ENCODE peak calls at places on chromosomes 13 and 19, in seven cellular contexts. S is CD4-positive, alpha-beta T cell; E is left ventricle myocardium inferior; L is effector CD4-positive, alpha-beta T cell; O is activated B cell treated with CpG ODN at 0.5 μM for 24 hours; C is NCI-H1694 treated with DMSO at 0.1 percent for 48 hours; Z is activated naive CD4-positive, alpha-beta T cell treated with anti-CD3 and anti-CD28 coated beads, Interleukin-2, amount 10 ng/mL, durations not matched to agents 7 days and 5 days. G is an unnamed sample.

GRCh38 chr19:39384839-39385568 is 5.9 kb downstream of the PAF1 start:
- DNase-seq in S (no peak), E (no peak), L (no peak), O (no peak), C (no peak), Z (no peak), G (no peak)

GRCh38 chr13:27446986-27447583 is 3.3 kb downstream of the MTIF3 start:
- DNase-seq in S (no peak), E (no peak), L (no peak), O (no peak), C (no peak), Z (peak; percentile 66), G (no peak)

GRCh38 chr19:5974721-5975387 is 3.1 kb downstream of the RANBP3 start:
- DNase-seq in S (no peak), E (no peak), L (peak; percentile 38), O (no peak), C (no peak), Z (peak; percentile 35), G (no peak)

GRCh38 chr19:43777163-43777700 is 3.5 kb downstream of the KCNN4 start:
- DNase-seq in S (no peak), E (no peak), L (peak; percentile 33), O (no peak), C (no peak), Z (peak; percentile 61), G (no peak)

GRCh38 chr19:31231181-31231580 is 118.1 kb downstream of the TSHZ3 start:
- DNase-seq in S (no peak), E (no peak), L (no peak), O (no peak), C (no peak), Z (no peak), G (no peak)

GRCh38 chr19:52585101-52585500 is 15.0 kb downstream of the ZNF701 start:
- DNase-seq in S (no peak), E (no peak), L (no peak), O (no peak), C (no peak), Z (no peak), G (no peak)

GRCh38 chr19:54035215-54036178 is 28.2 kb downstream of the VSTM1 start:
- DNase-seq in S (no peak), E (no peak), L (no peak), O (no peak), C (no peak), Z (no peak), G (no peak)

GRCh38 chr13:112453874-112454647 is 77.9 kb downstream of the SPACA7 start:
- DNase-seq in S (no peak), E (no peak), L (no peak), O (no peak), C (no peak), Z (no peak), G (no peak)

GRCh38 chr13:33233547-33233946 is 52.0 kb downstream of the STARD13 start:
- DNase-seq in S (no peak), E (peak; percentile 67), L (no peak), O (no peak), C (no peak), Z (no peak), G (no peak)

GRCh38 chr19:55640043-55640576 is 692 bp upstream of the ZNF580 start:
- DNase-seq in S (peak; percentile 68), E (peak; percentile 65), L (peak; percentile 62), O (peak; percentile 58), C (peak; percentile 47), Z (peak; percentile 76), G (peak; percentile 69)

GRCh38 chr19:31610036-31610435 is 260.8 kb upstream of the TSHZ3 start:
- DNase-seq in S (no peak), E (no peak), L (no peak), O (no peak), C (no peak), Z (no peak), G (no peak)

GRCh38 chr19:13633109-13633508 is 126.8 kb upstream of the CACNA1A start:
- DNase-seq in S (no peak), E (no peak), L (no peak), O (no peak), C (peak; percentile 96), Z (no peak), G (no peak)

GRCh38 chr19:408441-409005 is 424 bp downstream of the C2CD4C start:
- DNase-seq in S (no peak), E (no peak), L (no peak), O (no peak), C (no peak), Z (no peak), G (no peak)

G was measured in stimulated activated naive B cell treated with anti-CD40 and anti-IgM and Interleukin-4, amounts not matched to agents 10 μg/mL and 1 μg/mL and 100 μg/mL, for 72 hours.